ENCODE peak calls at places on chromosomes 11 and 22, in four cellular contexts. D is GM12878, A is K562, J is HepG2. Y is an unnamed sample.

GRCh38 chr11:104332110-104332509 is 168.2 kb upstream of the PDGFD start:
- DNase-seq in D (no peak), A (peak), J (peak), Y (peak)

GRCh38 chr11:69357458-69358397 is 63.8 kb downstream of the MYEOV start:
- DNase-seq in D (no peak), A (no peak), J (no peak), Y (no peak)

GRCh38 chr22:22201185-22201924 is 43.2 kb upstream of the VPREB1 start:
- DNase-seq in D (no peak), A (peak), J (peak), Y (peak)

GRCh38 chr22:19503869-19504268 is 20.3 kb downstream of the CLDN5 start:
- DNase-seq in D (no peak), A (peak), J (no peak), Y (no peak)

GRCh38 chr11:130066338-130066737 is 3.4 kb upstream of the APLP2 start:
- DNase-seq in D (no peak), A (no peak), J (no peak), Y (no peak)

GRCh38 chr11:11155962-11156815 is 196.9 kb downstream of the CSNK2A3 start:
- DNase-seq in D (no peak), A (peak), J (no peak), Y (peak)

GRCh38 chr11:133842730-133843129 is 2.6 kb downstream of the SPATA19 start:
- DNase-seq in D (no peak), A (no peak), J (no peak), Y (peak)

GRCh38 chr22:47835726-47836125 is 1073.3 kb downstream of the TBC1D22A start:
- DNase-seq in D (no peak), A (no peak), J (peak), Y (no peak)

GRCh38 chr22:38843201-38843715 is 570 bp downstream of the NPTXR start:
- DNase-seq in D (no peak), A (peak), J (peak), Y (peak)

GRCh38 chr11:46247090-46247489 is 30.4 kb upstream of the CREB3L1 start:
- DNase-seq in D (no peak), A (no peak), J (no peak), Y (no peak)

GRCh38 chr11:46249103-46249942 is 28.1 kb upstream of the CREB3L1 start:
- DNase-seq in D (no peak), A (peak), J (no peak), Y (no peak)

GRCh38 chr11:46246514-46246913 is 30.9 kb upstream of the CREB3L1 start:
- DNase-seq in D (no peak), A (no peak), J (no peak), Y (no peak)

GRCh38 chr11:46248270-46249102 is 29.0 kb upstream of the CREB3L1 start:
- DNase-seq in D (no peak), A (peak), J (peak), Y (no peak)

DNA sequence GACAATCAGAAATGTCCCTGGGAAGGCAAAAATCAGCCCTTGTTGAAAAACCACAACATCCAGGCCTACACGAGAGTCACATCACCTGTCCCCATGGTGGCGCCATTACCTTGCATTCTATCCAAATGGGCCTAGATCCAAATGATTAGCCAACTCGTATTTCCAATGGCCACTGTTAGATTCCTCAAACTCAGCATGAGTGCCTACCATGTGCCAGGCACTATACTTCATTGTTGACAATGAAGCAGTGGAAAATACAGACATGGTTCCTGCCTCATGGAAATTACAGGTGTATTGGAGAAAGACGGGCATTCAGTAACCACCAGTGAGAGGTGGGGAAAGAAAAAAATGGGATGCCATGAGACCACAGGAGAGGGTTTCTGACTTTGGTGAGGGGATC is 29.8 kb upstream of the CREB3L1 start:
- DNase-seq in D (no peak), A (peak), J (peak), Y (no peak)
- TF ChIP-seq FOXM1 in D (no peak), A (no peak), J (no peak), Y (no peak)

GRCh38 chr11:63670738-63671321 is 346 bp downstream of the ATL3 start:
- DNase-seq in D (no peak), A (peak), J (no peak), Y (peak)
- TF ChIP-seq FOXK2 in D (no peak), A (no peak), J (no peak), Y (no peak)

GRCh38 chr11:17764446-17765218 is 30.1 kb downstream of the KCNC1 start:
- DNase-seq in D (no peak), A (no peak), J (no peak), Y (no peak)

GRCh38 chr11:17766590-17766989 is 32.0 kb downstream of the KCNC1 start:
- DNase-seq in D (no peak), A (peak), J (no peak), Y (no peak)

GRCh38 chr11:17763703-17764102 is 29.1 kb downstream of the KCNC1 start:
- DNase-seq in D (no peak), A (no peak), J (no peak), Y (no peak)

GRCh38 chr11:17767301-17767885 is 32.8 kb downstream of the KCNC1 start:
- DNase-seq in D (no peak), A (no peak), J (no peak), Y (no peak)

DNA sequence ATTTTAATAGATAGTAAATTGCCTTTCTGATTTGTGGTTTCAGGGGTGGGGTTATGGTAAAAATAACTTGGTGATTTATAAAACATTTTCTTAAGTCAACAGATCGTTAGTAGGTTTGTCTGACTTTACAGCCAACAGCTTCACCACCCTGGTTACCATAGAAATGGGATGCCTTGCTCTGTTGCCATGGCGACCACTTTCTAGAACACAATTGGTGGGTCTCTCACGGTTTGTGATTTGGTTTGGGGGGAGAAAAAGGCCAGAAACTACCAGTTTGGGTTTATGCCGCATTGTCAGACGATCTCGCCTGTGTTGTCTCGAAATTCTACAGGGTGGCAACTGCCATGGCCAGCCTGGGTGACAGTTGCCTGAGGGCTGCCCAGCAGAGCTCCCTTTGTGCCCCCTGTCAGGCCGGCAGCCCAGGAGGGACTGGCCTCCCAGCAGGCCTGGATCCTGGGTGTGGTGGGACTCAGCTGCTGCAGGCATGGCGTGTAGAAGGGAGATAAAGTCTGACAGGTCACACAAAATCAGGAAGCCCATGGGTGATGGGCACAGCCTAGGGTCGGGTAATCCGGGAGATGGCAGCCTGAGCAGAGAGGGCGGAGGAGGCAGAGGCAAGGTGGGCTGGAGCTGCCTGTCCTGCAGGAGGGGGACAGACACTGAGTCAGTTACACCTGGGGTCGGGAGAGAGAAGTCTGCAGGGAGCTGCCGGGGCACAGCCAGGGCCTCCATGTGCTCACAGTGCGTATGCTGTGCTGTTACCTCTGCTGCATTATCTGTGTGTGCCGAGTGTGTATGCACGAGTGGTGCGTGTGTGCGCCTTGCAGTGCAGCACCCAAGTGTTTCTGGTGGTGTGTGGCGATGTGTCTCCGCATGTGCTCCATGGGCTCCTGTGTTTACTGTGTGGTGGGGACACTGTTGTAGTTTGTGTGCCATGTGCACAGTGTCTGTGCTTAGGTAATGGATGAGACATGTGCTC is 31.1 kb downstream of the KCNC1 start:
- DNase-seq in D (no peak), A (peak), J (no peak), Y (no peak)
- TF ChIP-seq FOXM1 in D (no peak), A (no peak), J (no peak), Y (no peak)

GRCh38 chr11:4022669-4023068 is 71.9 kb upstream of the RRM1 start:
- DNase-seq in D (no peak), A (no peak), J (no peak), Y (no peak)

GRCh38 chr11:4026389-4026788 is 68.2 kb upstream of the RRM1 start:
- DNase-seq in D (no peak), A (no peak), J (no peak), Y (no peak)

GRCh38 chr11:4027746-4028145 is 66.9 kb upstream of the RRM1 start:
- DNase-seq in D (no peak), A (no peak), J (no peak), Y (no peak)

GRCh38 chr11:4025248-4025956 is 69.2 kb upstream of the RRM1 start:
- DNase-seq in D (no peak), A (no peak), J (no peak), Y (no peak)

GRCh38 chr11:4025957-4026324 is 68.7 kb upstream of the RRM1 start:
- DNase-seq in D (no peak), A (no peak), J (no peak), Y (no peak)
- TF ChIP-seq FOXK2 in D (no peak), A (no peak), J (no peak), Y (no peak)

GRCh38 chr11:76747428-76747979 is 35.7 kb upstream of the TSKU start:
- DNase-seq in D (no peak), A (peak), J (no peak), Y (no peak)
- TF ChIP-seq FOXM1 in D (no peak), A (no peak), J (no peak), Y (no peak)

GRCh38 chr11:6040874-6041273 is 10.3 kb upstream of the OR56A1 start:
- DNase-seq in D (no peak), A (no peak), J (no peak), Y (no peak)
- TF ChIP-seq FOXK2 in D (no peak), A (no peak), J (no peak), Y (no peak)

DNA sequence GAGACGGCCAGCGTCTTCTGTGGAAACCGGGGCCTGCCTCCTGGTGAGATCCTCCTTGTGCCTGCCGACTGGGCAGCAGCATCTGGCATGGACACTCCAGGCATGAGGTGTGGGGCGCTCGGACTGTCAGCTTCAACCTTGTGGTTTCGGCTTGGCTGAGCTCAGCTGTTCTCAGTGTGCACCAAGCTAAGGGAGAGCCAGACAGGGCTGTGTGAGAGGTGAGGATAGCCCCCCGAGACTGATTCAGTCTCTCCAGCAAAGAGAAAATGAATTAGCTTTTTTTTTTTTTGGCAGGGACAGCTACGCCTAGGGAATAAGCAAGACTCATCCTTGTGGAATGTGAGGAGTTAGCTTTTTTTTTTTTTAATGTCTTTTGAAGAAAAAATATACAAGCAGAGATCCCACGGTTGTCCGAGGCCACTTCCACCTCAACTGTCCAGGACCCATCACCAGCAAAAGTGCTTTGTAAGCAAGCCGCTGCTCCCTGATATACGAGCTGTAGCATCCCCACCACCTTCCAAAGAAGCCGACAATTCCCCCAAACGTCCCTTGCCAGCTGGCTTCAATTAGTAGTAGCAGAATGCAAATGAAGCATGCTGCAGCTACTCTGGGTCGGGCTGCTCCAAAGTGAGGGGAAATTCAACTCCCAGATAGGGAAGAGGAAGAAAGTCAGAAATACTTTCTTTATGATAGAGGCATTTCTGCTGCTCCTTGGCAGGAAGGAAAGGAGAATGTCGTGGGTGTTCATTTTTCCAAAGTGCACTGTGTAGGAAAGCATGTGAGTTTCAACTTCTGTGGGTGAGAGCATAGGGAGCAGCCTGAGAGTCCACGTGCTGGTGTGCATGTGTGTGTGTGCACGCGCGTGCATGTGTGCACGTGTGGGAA is 9.8 kb upstream of the THY1 start:
- DNase-seq in D (no peak), A (no peak), J (no peak), Y (no peak)
- TF ChIP-seq FOXM1 in D (no peak), A (no peak), J (no peak), Y (no peak)

DNA sequence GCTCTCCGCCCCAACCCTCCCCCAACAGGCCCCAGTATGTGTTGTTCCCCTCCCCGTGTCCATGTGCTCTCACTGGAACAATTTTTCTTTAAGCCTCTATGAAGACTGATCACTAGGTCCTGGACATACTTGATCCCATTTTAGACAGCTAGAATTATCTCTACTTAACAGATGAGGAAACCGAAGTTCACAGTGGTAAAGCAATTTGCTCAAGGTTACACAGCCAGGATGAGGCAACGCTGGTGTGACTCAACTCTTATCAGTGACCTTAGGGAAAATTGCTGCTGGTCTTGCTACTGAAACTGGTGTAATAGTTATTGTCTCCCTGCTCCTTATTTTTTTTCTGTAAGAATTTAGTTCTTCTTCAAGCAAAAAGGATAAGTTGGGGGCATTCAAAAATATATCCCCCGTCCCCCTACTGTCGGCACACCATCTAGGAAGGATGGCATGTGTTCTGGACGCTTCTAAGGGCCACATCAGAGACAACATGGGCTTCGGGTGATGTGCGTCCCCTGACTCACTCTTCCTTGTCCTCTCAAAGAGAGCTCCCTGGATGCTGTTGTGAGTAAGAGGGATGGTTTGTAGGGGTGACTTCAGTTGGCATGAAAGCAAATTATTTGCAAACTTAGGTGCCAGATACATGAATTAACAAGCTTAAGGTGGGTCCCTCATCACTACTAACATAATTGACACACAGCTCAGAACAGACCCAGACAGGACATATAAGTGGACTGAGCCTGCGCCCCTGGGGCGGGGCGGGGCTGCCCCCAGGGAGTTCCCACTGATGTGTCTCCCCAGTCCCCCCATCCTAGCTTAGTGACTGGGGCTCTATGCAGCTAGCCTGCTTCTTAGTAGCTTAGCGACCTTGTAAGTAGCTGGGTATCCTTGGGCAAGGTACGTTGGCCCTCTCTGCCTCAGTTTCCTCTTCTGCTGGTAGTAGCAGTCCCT is 23.6 kb upstream of the ALX4 start:
- DNase-seq in D (no peak), A (peak), J (peak), Y (no peak)
- TF ChIP-seq FOXK2 in D (no peak), A (peak), J (no peak), Y (no peak)

DNA sequence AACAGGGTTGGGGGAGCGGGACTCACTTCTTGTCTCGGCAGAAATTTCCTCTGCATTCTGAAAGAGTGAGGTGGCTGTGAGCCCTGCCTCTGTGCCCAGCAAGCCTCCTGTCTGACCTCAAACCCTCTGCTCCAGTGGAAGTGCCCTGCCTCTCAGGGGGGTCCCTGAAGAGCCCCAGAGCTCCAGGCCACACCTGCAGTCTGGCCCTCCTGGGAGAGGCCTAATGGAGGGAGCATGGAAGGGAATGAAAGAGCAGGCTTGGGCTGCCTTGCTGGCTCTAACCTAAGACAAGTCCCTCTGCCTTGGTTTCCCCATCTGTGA is 14.9 kb downstream of the ARHGEF17 start:
- DNase-seq in D (no peak), A (no peak), J (no peak), Y (no peak)
- TF ChIP-seq FOXM1 in D (no peak), A (no peak), J (no peak), Y (no peak)

DNA sequence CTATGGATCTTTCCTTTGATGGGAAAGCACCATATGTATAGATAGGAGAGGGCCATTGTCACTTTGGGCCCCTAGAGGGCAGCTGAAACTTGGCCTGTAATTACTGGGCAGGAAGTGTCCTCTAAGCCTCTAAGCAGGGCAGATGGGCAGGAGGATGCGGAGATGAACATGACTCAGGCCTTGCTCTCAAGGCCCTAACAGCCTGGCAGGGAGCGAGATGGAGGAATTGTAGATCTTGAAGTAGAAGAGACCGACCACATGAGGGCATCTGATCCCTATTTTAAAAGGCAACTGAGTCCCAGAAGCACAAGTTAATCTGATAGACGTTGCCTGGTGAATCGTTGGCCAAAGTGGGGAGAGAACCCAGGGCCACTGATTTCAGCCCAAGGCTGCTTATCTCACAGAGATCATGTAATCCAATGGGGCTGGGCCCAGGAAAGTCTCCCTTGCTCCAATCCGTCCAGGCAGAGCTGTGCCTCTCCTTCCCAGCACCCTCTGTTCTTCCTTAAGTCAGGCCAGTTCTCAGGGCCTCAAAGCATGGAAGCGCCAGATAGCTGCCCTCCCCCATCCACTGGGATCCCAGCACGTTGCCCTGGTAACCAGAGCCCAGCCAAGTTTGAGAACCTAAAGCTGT is 2.5 kb upstream of the SEPTIN3 start:
- DNase-seq in D (peak), A (peak), J (peak), Y (peak)
- TF ChIP-seq FOXK2 in D (no peak), A (no peak), J (no peak), Y (no peak)

Y was measured in HEK293T.